ENCODE peak calls at places on chromosomes 3 and 15, in four cellular contexts. K is HCT116, F is neural progenitor cell, H is hepatocyte. P is an unnamed sample.
A peak's percentile ranks its signal among the peaks of the same experiment; 100 is the strongest.

GRCh38 chr3:14834807-14835466 is 16.2 kb downstream of the FGD5 start:
- DNase-seq in F (no peak), H (no peak), K (no peak), P (no peak)

GRCh38 chr3:156978471-156978961 is 152.4 kb downstream of the LEKR1 start:
- DNase-seq in H (no peak), F (no peak), K (no peak), P (no peak)

GRCh38 chr15:58380280-58380945 is 51.4 kb upstream of the LIPC start:
- DNase-seq in K (no peak), H (no peak), F (no peak), P (no peak)

GRCh38 chr3:145735631-145736030 is 425.4 kb downstream of the PLOD2 start:
- DNase-seq in K (no peak), F (no peak), H (no peak), P (peak; percentile 63)

GRCh38 chr15:50765202-50765967 is at the start of gene SPPL2A:
- DNase-seq in H (peak; percentile 94), F (peak; percentile 88), K (peak; percentile 37), P (peak; percentile 72)

GRCh38 chr3:135549928-135550327 is 415.6 kb upstream of the PPP2R3A start:
- DNase-seq in F (no peak), H (no peak), K (no peak), P (no peak)

GRCh38 chr3:113847664-113848461 is 9.3 kb downstream of the GRAMD1C start:
- DNase-seq in H (peak; percentile 40), K (no peak), F (no peak), P (peak; percentile 98)

GRCh38 chr15:92807971-92808571 is 92.1 kb upstream of the CHD2 start:
- DNase-seq in K (no peak), H (peak; percentile 41), F (no peak), P (peak; percentile 53)

GRCh38 chr3:8749316-8749715 is 15.7 kb downstream of the CAV3 start:
- DNase-seq in H (no peak), F (no peak), K (no peak), P (no peak)

GRCh38 chr3:139619484-139619883 is 58.3 kb downstream of the NMNAT3 start:
- DNase-seq in K (no peak), H (no peak), F (no peak), P (no peak)

GRCh38 chr3:183504597-183504996 is 50.9 kb downstream of the KLHL6 start:
- DNase-seq in H (no peak), K (no peak), F (no peak), P (no peak)

GRCh38 chr15:40307421-40308165 is at the start of gene PLCB2:
- DNase-seq in K (no peak), F (no peak), H (no peak), P (no peak)

GRCh38 chr3:197519801-197520211 is 36.0 kb downstream of the BDH1 start:
- DNase-seq in H (no peak), F (no peak), K (no peak), P (no peak)

GRCh38 chr3:195760345-195760983 is 39.7 kb downstream of the MUC20 start:
- DNase-seq in K (no peak), F (no peak), H (no peak), P (no peak)

GRCh38 chr3:146187334-146187950 is 26.5 kb upstream of the PLOD2 start:
- DNase-seq in H (peak; percentile 52), K (peak; percentile 29), F (peak; percentile 38), P (peak; percentile 41)

GRCh38 chr3:155664922-155665695 is 79.8 kb downstream of the PLCH1 start:
- DNase-seq in H (peak; percentile 57), K (peak; percentile 38), F (peak; percentile 12), P (peak; percentile 83)

GRCh38 chr15:80090879-80091503 is 31.5 kb downstream of the ZFAND6 start:
- DNase-seq in H (no peak), K (no peak), F (no peak), P (no peak)

GRCh38 chr3:15645740-15646490 is 44.4 kb downstream of the BTD start:
- DNase-seq in K (peak; percentile 89), H (peak; percentile 68), F (no peak), P (peak; percentile 90)

GRCh38 chr3:27642796-27643195 is 79.3 kb downstream of the EOMES start:
- DNase-seq in H (no peak), F (no peak), K (no peak), P (no peak)

GRCh38 chr3:46923559-46924350 is 46.2 kb downstream of the PTH1R start:
- DNase-seq in F (peak; percentile 69), H (peak; percentile 70), K (no peak), P (no peak)

GRCh38 chr15:95987886-95988573 is 342.5 kb upstream of the NR2F2 start:
- DNase-seq in F (no peak), K (no peak), H (no peak), P (no peak)

GRCh38 chr3:52305926-52306325 is 10.2 kb upstream of the DNAH1 start:
- DNase-seq in H (no peak), F (no peak), K (no peak), P (no peak)

GRCh38 chr15:36090276-36090946 is 489.0 kb upstream of the CDIN1 start:
- DNase-seq in F (no peak), K (no peak), H (no peak), P (no peak)

GRCh38 chr15:29670945-29671307 is 151.3 kb downstream of the TJP1 start:
- DNase-seq in F (no peak), K (no peak), H (peak; percentile 68), P (peak; percentile 97)

GRCh38 chr3:62446337-62446940 is 73.1 kb upstream of the FEZF2 start:
- DNase-seq in F (no peak), H (no peak), K (no peak), P (no peak)
- H3K4me3 ChIP-seq in F (no peak overlapping the region), H (no peak overlapping the region), K (no peak overlapping the region), P (no peak overlapping the region)

GRCh38 chr15:100338971-100339444 is 2.8 kb downstream of the ADAMTS17 start:
- DNase-seq in K (peak; percentile 37), H (peak; percentile 91), F (peak; percentile 87), P (peak; percentile 71)

GRCh38 chr15:100339999-100340398 is 1.8 kb downstream of the ADAMTS17 start:
- DNase-seq in F (no peak), K (no peak), H (no peak), P (no peak)

GRCh38 chr15:100341662-100342560 is at the start of gene ADAMTS17:
- DNase-seq in F (peak; percentile 98), K (peak; percentile 94), H (peak; percentile 97), P (peak; percentile 87)

GRCh38 chr15:100343251-100343650 is 1.5 kb upstream of the ADAMTS17 start:
- DNase-seq in K (no peak), F (no peak), H (no peak), P (no peak)

DNA sequence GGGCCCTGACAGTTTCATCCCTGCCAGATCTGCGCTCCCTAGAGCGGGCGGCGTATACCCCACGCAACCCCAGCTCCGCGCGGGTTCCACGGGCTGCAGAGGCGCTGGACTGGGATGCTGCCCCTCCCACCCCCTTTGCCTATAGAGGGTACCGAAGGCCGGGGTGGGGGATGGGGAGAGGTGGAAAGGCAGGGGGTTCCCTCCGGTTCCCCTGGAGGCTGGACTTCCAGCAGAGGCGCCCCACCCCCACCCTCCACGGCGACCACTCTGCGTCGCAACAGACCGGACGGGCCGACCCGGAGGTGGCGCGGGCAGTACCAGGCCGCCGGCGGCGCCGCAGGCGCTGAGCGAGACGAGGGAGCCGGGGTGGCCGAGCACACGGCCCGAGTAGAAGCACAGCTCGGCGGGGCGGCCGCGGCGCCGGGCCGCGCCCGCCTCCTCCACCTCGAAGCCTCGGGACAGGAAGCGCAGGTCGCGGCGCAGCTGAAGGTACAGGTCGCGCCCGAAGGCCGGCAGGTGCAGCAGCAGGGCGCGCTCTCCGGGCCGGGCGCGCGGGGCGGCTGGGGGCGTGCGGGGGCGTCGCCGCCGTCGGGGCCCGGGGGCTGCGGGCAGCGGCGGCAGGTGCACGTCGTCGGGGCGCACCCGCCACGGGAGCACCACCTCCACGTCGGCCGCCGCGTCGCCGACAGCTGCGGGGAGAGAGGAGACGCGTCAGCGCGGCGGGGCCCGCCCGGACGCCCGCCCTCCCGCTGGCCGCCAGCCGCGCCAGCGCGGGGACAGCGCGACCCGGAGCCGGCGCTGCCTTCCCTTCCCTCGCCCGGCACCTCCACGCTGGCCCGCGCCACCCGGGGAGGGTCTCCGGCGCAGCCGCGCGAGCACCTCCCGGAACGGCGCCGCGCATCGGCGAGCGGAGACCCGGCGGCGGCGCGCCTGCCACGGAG is 784 bp downstream of the ADAMTS17 start:
- DNase-seq in H (peak; percentile 54), K (no peak), F (peak; percentile 52), P (no peak)
- TF ChIP-seq CTCF in H (no peak), K (no peak), F (no peak), P (no peak)

DNA sequence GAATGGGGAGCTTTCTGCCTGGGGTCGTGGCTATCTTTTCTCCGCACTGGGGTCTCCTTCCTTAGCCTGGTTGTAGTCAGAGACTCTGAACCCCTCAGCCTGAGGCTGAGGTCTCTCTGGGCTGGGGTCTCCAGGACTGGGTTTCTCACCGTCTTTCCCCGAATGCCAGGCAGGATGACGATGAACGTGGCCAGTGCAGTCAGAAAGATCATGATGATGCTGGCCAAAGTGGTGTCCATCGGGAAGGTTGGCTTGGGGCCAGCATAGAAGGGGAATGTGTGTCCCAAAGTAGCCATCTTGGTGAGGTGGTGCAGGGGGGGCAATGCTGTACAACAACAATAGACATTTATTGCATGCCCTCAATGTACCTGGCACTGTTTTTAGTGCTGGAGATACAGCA is 7.0 kb downstream of the DUOXA1 start:
- DNase-seq in H (no peak), K (no peak), F (no peak), P (no peak)
- H3K27me3 ChIP-seq in H (peaks cover 30% of the 10 kb centered on the region), K (no peaks in the 10 kb centered on the region), F (peaks cover 97% of the 10 kb centered on the region), P (no peaks in the 10 kb centered on the region)

GRCh38 chr3:48564022-48564421 is 441 bp upstream of the UCN2 start:
- DNase-seq in F (no peak), K (peak; percentile 35), H (no peak), P (peak; percentile 56)
- H3K4me3 ChIP-seq in F (no peak overlapping the region), K (peak overlapping the region; percentile 15), H (no peak overlapping the region), P (no peak overlapping the region)

DNA sequence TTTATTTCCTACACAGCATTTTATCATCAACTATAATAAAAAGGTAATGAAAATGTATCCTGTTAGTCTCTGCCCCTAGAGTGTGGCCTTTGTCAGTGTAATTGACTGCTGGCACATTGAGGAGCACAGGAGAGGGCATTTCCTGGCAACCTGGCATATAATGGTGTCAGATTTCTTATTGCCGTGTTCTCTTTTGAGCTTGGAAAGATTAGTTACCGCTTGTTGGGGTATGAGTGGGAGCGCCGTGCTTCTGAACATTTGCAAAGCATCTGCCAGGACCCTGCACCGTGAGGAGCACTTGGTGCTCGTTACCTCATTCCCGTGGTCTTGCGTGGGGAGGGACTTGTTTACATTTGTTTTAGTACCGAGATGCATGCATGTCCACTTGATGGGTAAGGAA is 124.4 kb downstream of the PTPRG start:
- DNase-seq in H (no peak), K (no peak), F (no peak), P (peak; percentile 52)
- TF ChIP-seq CTCF in H (no peak), K (no peak), F (no peak), P (no peak)

GRCh38 chr3:10631224-10631623 is 125.8 kb upstream of the ATP2B2 start:
- DNase-seq in H (no peak), F (no peak), K (no peak), P (no peak)
- H3K27me3 ChIP-seq in H (no peaks in the 10 kb centered on the region), F (no peaks in the 10 kb centered on the region), K (no peaks in the 10 kb centered on the region), P (no peaks in the 10 kb centered on the region)